ENCODE peak calls at places on chromosomes 13 and 19, in ten cellular contexts. One of them, this sample, is unnamed.

GRCh38 chr13:46348976-46349375 is 38.1 kb downstream of the RUBCNL start:
- DNase-seq in thyroid gland: no peak
- DNase-seq in stomach: no peak
- DNase-seq in GM12865: no peak
- DNase-seq in pancreas: no peak
- DNase-seq in neural crest cell: no peak
- DNase-seq in endodermal cell: no peak
- DNase-seq in AG09309: no peak
- DNase-seq in activated B cell treated with CpG ODN at 0.5 μM for 24 hours: no peak
- DNase-seq in neural progenitor cell: peak; percentile 18
- DNase-seq in this sample: no peak

GRCh38 chr19:40756502-40757110 is 5.6 kb downstream of the SNRPA start:
- DNase-seq in stomach: no peak
- DNase-seq in pancreas: no peak
- DNase-seq in thyroid gland: no peak
- DNase-seq in activated B cell treated with CpG ODN at 0.5 μM for 24 hours: no peak
- DNase-seq in AG09309: no peak
- DNase-seq in neural crest cell: no peak
- DNase-seq in GM12865: no peak
- DNase-seq in endodermal cell: no peak
- DNase-seq in neural progenitor cell: no peak
- DNase-seq in this sample: no peak

GRCh38 chr13:103883152-103883551 is 816.9 kb upstream of the SLC10A2 start:
- DNase-seq in GM12865: no peak
- DNase-seq in thyroid gland: peak; percentile 85
- DNase-seq in endodermal cell: peak; percentile 90
- DNase-seq in stomach: peak; percentile 68
- DNase-seq in AG09309: peak; percentile 46
- DNase-seq in activated B cell treated with CpG ODN at 0.5 μM for 24 hours: no peak
- DNase-seq in neural crest cell: peak; percentile 52
- DNase-seq in neural progenitor cell: peak; percentile 83
- DNase-seq in pancreas: peak; percentile 71
- DNase-seq in this sample: peak; percentile 81

GRCh38 chr19:35357867-35358573 is at the start of gene FFAR3:
- DNase-seq in activated B cell treated with CpG ODN at 0.5 μM for 24 hours: no peak
- DNase-seq in pancreas: peak; percentile 51
- DNase-seq in neural progenitor cell: no peak
- DNase-seq in GM12865: no peak
- DNase-seq in thyroid gland: no peak
- DNase-seq in endodermal cell: peak; percentile 26
- DNase-seq in AG09309: no peak
- DNase-seq in stomach: peak; percentile 75
- DNase-seq in neural crest cell: no peak
- DNase-seq in this sample: peak; percentile 49

GRCh38 chr19:54906819-54907218 is 871 bp downstream of the NCR1 start:
- DNase-seq in neural progenitor cell: no peak
- DNase-seq in neural crest cell: no peak
- DNase-seq in activated B cell treated with CpG ODN at 0.5 μM for 24 hours: no peak
- DNase-seq in thyroid gland: no peak
- DNase-seq in AG09309: no peak
- DNase-seq in stomach: no peak
- DNase-seq in endodermal cell: no peak
- DNase-seq in GM12865: no peak
- DNase-seq in pancreas: no peak
- DNase-seq in this sample: no peak

GRCh38 chr13:99969934-99970760 is 1.4 kb downstream of the ZIC5 start:
- DNase-seq in neural progenitor cell: peak; percentile 92
- DNase-seq in thyroid gland: no peak
- DNase-seq in AG09309: no peak
- DNase-seq in neural crest cell: no peak
- DNase-seq in pancreas: no peak
- DNase-seq in activated B cell treated with CpG ODN at 0.5 μM for 24 hours: no peak
- DNase-seq in stomach: no peak
- DNase-seq in GM12865: peak; percentile 23
- DNase-seq in endodermal cell: peak; percentile 94
- DNase-seq in this sample: no peak

GRCh38 chr13:45705145-45705695 is 3.1 kb downstream of the CBY2 start:
- DNase-seq in activated B cell treated with CpG ODN at 0.5 μM for 24 hours: no peak
- DNase-seq in pancreas: no peak
- DNase-seq in thyroid gland: no peak
- DNase-seq in neural crest cell: no peak
- DNase-seq in endodermal cell: no peak
- DNase-seq in neural progenitor cell: peak; percentile 66
- DNase-seq in stomach: no peak
- DNase-seq in AG09309: no peak
- DNase-seq in GM12865: no peak
- DNase-seq in this sample: no peak

GRCh38 chr13:112702341-112702982 is 12.6 kb downstream of the ATP11A start:
- DNase-seq in pancreas: no peak
- DNase-seq in AG09309: no peak
- DNase-seq in stomach: peak; percentile 19
- DNase-seq in activated B cell treated with CpG ODN at 0.5 μM for 24 hours: no peak
- DNase-seq in thyroid gland: no peak
- DNase-seq in GM12865: no peak
- DNase-seq in neural crest cell: no peak
- DNase-seq in endodermal cell: peak; percentile 54
- DNase-seq in neural progenitor cell: no peak
- DNase-seq in this sample: no peak

GRCh38 chr13:97640236-97640635 is 206.3 kb downstream of the RAP2A start:
- DNase-seq in neural progenitor cell: no peak
- DNase-seq in stomach: no peak
- DNase-seq in neural crest cell: no peak
- DNase-seq in pancreas: no peak
- DNase-seq in AG09309: no peak
- DNase-seq in thyroid gland: no peak
- DNase-seq in endodermal cell: no peak
- DNase-seq in GM12865: no peak
- DNase-seq in activated B cell treated with CpG ODN at 0.5 μM for 24 hours: no peak
- DNase-seq in this sample: no peak

GRCh38 chr13:44271915-44272341 is 101.7 kb upstream of the SERP2 start:
- DNase-seq in AG09309: no peak
- DNase-seq in thyroid gland: no peak
- DNase-seq in neural progenitor cell: no peak
- DNase-seq in activated B cell treated with CpG ODN at 0.5 μM for 24 hours: no peak
- DNase-seq in endodermal cell: no peak
- DNase-seq in stomach: no peak
- DNase-seq in GM12865: no peak
- DNase-seq in pancreas: no peak
- DNase-seq in neural crest cell: no peak
- DNase-seq in this sample: no peak

GRCh38 chr13:113114511-113115362 is 7.9 kb upstream of the F10 start:
- DNase-seq in endodermal cell: peak; percentile 24
- DNase-seq in neural crest cell: no peak
- DNase-seq in pancreas: no peak
- DNase-seq in stomach: peak; percentile 20
- DNase-seq in GM12865: no peak
- DNase-seq in neural progenitor cell: no peak
- DNase-seq in thyroid gland: no peak
- DNase-seq in AG09309: no peak
- DNase-seq in activated B cell treated with CpG ODN at 0.5 μM for 24 hours: peak; percentile 2
- DNase-seq in this sample: no peak

GRCh38 chr19:1590641-1591397 is 1.8 kb downstream of the MBD3 start:
- DNase-seq in neural progenitor cell: peak; percentile 54
- DNase-seq in GM12865: peak; percentile 67
- DNase-seq in AG09309: no peak
- DNase-seq in pancreas: no peak
- DNase-seq in endodermal cell: peak; percentile 81
- DNase-seq in thyroid gland: no peak
- DNase-seq in stomach: no peak
- DNase-seq in neural crest cell: no peak
- DNase-seq in activated B cell treated with CpG ODN at 0.5 μM for 24 hours: no peak
- DNase-seq in this sample: no peak
- TF ChIP-seq CTCF in neural progenitor cell: peak; percentile 31
- TF ChIP-seq CTCF in GM12865: peak; percentile 51
- TF ChIP-seq CTCF in AG09309: peak; percentile 38
- TF ChIP-seq CTCF in pancreas: no peak
- TF ChIP-seq CTCF in endodermal cell: peak; percentile 61
- TF ChIP-seq CTCF in thyroid gland: no peak
- TF ChIP-seq CTCF in stomach: no peak
- TF ChIP-seq CTCF in neural crest cell: peak; percentile 40
- TF ChIP-seq CTCF in activated B cell treated with CpG ODN at 0.5 μM for 24 hours: no peak
- TF ChIP-seq CTCF in this sample: peak; percentile 20

GRCh38 chr19:17333611-17334413 is 843 bp downstream of the ANO8 start:
- DNase-seq in stomach: peak; percentile 64
- DNase-seq in neural progenitor cell: peak; percentile 50
- DNase-seq in pancreas: no peak
- DNase-seq in GM12865: peak; percentile 86
- DNase-seq in AG09309: no peak
- DNase-seq in endodermal cell: peak; percentile 81
- DNase-seq in thyroid gland: no peak
- DNase-seq in activated B cell treated with CpG ODN at 0.5 μM for 24 hours: peak; percentile 45
- DNase-seq in neural crest cell: no peak
- DNase-seq in this sample: peak; percentile 47
- TF ChIP-seq CTCF in stomach: no peak
- TF ChIP-seq CTCF in neural progenitor cell: no peak
- TF ChIP-seq CTCF in pancreas: no peak
- TF ChIP-seq CTCF in GM12865: no peak
- TF ChIP-seq CTCF in AG09309: no peak
- TF ChIP-seq CTCF in endodermal cell: peak; percentile 19
- TF ChIP-seq CTCF in thyroid gland: no peak
- TF ChIP-seq CTCF in activated B cell treated with CpG ODN at 0.5 μM for 24 hours: no peak
- TF ChIP-seq CTCF in neural crest cell: no peak
- TF ChIP-seq CTCF in this sample: no peak

DNA sequence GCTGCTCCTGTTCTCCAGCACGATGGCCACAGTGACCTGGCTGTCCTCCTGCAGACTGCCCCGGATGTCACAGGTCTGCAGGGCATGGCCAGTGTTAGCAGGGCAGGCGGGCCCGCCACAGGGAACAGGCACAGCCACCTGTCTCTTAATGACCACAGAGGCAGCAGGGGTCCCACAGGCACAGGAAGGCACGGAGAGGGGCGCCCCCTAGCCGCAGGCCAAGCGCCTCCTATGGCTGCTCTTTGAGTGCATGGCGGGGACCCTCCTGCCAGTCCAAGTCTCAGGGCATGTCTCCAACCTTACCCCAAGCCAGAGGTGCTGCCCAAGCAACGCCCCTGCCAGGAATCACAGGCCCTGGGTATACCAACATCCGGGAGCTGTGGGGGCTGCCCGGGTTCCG is 14.1 kb downstream of the IZUMO4 start:
- DNase-seq in pancreas: no peak
- DNase-seq in AG09309: no peak
- DNase-seq in GM12865: no peak
- DNase-seq in endodermal cell: peak; percentile 77
- DNase-seq in thyroid gland: no peak
- DNase-seq in stomach: no peak
- DNase-seq in neural progenitor cell: peak; percentile 25
- DNase-seq in neural crest cell: no peak
- DNase-seq in activated B cell treated with CpG ODN at 0.5 μM for 24 hours: no peak
- DNase-seq in this sample: no peak
- TF ChIP-seq CTCF in pancreas: no peak
- TF ChIP-seq CTCF in AG09309: no peak
- TF ChIP-seq CTCF in GM12865: no peak
- TF ChIP-seq CTCF in endodermal cell: peak; percentile 61
- TF ChIP-seq CTCF in thyroid gland: no peak
- TF ChIP-seq CTCF in stomach: no peak
- TF ChIP-seq CTCF in neural progenitor cell: peak; percentile 41
- TF ChIP-seq CTCF in neural crest cell: no peak
- TF ChIP-seq CTCF in activated B cell treated with CpG ODN at 0.5 μM for 24 hours: no peak
- TF ChIP-seq CTCF in this sample: no peak

GRCh38 chr19:16830679-16831078 is 1.5 kb downstream of the SIN3B start:
- DNase-seq in stomach: no peak
- DNase-seq in neural progenitor cell: no peak
- DNase-seq in thyroid gland: no peak
- DNase-seq in activated B cell treated with CpG ODN at 0.5 μM for 24 hours: no peak
- DNase-seq in pancreas: no peak
- DNase-seq in endodermal cell: no peak
- DNase-seq in GM12865: no peak
- DNase-seq in neural crest cell: no peak
- DNase-seq in AG09309: no peak
- DNase-seq in this sample: no peak
- TF ChIP-seq CTCF in stomach: no peak
- TF ChIP-seq CTCF in neural progenitor cell: no peak
- TF ChIP-seq CTCF in thyroid gland: no peak
- TF ChIP-seq CTCF in activated B cell treated with CpG ODN at 0.5 μM for 24 hours: no peak
- TF ChIP-seq CTCF in pancreas: no peak
- TF ChIP-seq CTCF in endodermal cell: no peak
- TF ChIP-seq CTCF in GM12865: no peak
- TF ChIP-seq CTCF in neural crest cell: no peak
- TF ChIP-seq CTCF in AG09309: no peak
- TF ChIP-seq CTCF in this sample: no peak

GRCh38 chr13:65613004-65613403 is 1617.1 kb downstream of the PCDH9 start:
- DNase-seq in activated B cell treated with CpG ODN at 0.5 μM for 24 hours: no peak
- DNase-seq in neural progenitor cell: peak; percentile 7
- DNase-seq in AG09309: no peak
- DNase-seq in endodermal cell: peak; percentile 64
- DNase-seq in stomach: no peak
- DNase-seq in pancreas: no peak
- DNase-seq in neural crest cell: no peak
- DNase-seq in thyroid gland: no peak
- DNase-seq in GM12865: no peak
- DNase-seq in this sample: no peak
- TF ChIP-seq CTCF in activated B cell treated with CpG ODN at 0.5 μM for 24 hours: no peak
- TF ChIP-seq CTCF in neural progenitor cell: peak; percentile 54
- TF ChIP-seq CTCF in AG09309: peak; percentile 4
- TF ChIP-seq CTCF in endodermal cell: peak; percentile 80
- TF ChIP-seq CTCF in stomach: no peak
- TF ChIP-seq CTCF in pancreas: no peak
- TF ChIP-seq CTCF in neural crest cell: peak; percentile 36
- TF ChIP-seq CTCF in thyroid gland: no peak
- TF ChIP-seq CTCF in GM12865: peak; percentile 6
- TF ChIP-seq CTCF in this sample: no peak